ENCODE peak calls at places on chromosomes 6 and 20, in ten cellular contexts. V is central memory CD4-positive, alpha-beta T cell; N is cardiac muscle cell; X is GM12878; Q is A172; S is body of pancreas; H is NCI-H2029; R is naive B cell; K is HAP-1; U is hippocampal formation. I is an unnamed sample.

GRCh38 chr20:21315138-21315537 is 12.0 kb downstream of the XRN2 start:
- DNase-seq in U (no peak), H (no peak), N (peak; percentile 90), K (no peak), Q (peak; percentile 77), R (peak; percentile 9), S (peak; percentile 35), X (no peak), V (no peak), I (no peak)

GRCh38 chr6:170083236-170084051 is 207.4 kb downstream of the DLL1 start:
- DNase-seq in U (no peak), S (peak; percentile 1), H (no peak), V (no peak), X (no peak), N (no peak), K (no peak), Q (no peak), R (no peak), I (no peak)

GRCh38 chr20:6863798-6864201 is 96.3 kb downstream of the BMP2 start:
- DNase-seq in K (no peak), V (no peak), R (no peak), Q (no peak), S (no peak), X (no peak), H (no peak), U (no peak), N (no peak), I (no peak)

GRCh38 chr6:33958208-33958862 is 154.5 kb upstream of the MLN start:
- DNase-seq in S (no peak), Q (no peak), N (no peak), R (no peak), K (peak; percentile 53), X (no peak), U (no peak), H (no peak), V (no peak), I (no peak)

GRCh38 chr6:16901777-16902176 is 140.5 kb upstream of the ATXN1 start:
- DNase-seq in K (peak; percentile 67), S (peak; percentile 74), H (peak; percentile 5), U (peak; percentile 5), Q (no peak), X (no peak), R (no peak), V (no peak), N (peak; percentile 91), I (no peak)

GRCh38 chr6:165571721-165572132 is 91.3 kb downstream of the PDE10A start:
- DNase-seq in X (no peak), U (no peak), S (no peak), Q (no peak), N (peak; percentile 42), K (no peak), V (no peak), R (no peak), H (no peak), I (no peak)

GRCh38 chr6:162108041-162108440 is 619.5 kb downstream of the PRKN start:
- DNase-seq in K (no peak), H (no peak), S (no peak), U (no peak), X (no peak), R (no peak), Q (no peak), V (no peak), N (no peak), I (no peak)

GRCh38 chr20:17897566-17898307 is 70.9 kb downstream of the SNX5 start:
- DNase-seq in Q (no peak), V (no peak), U (no peak), R (no peak), S (no peak), N (no peak), H (no peak), K (no peak), X (no peak), I (no peak)

GRCh38 chr20:57141492-57141891 is 124.9 kb downstream of the BMP7 start:
- DNase-seq in U (no peak), R (no peak), Q (no peak), S (no peak), H (no peak), N (no peak), V (no peak), K (no peak), X (no peak), I (no peak)

GRCh38 chr6:29926081-29926794 is 16.1 kb upstream of the HLA-A start:
- DNase-seq in K (no peak), X (no peak), H (no peak), N (peak; percentile 36), R (no peak), U (no peak), S (no peak), Q (no peak), V (peak; percentile 5), I (no peak)

GRCh38 chr20:8744228-8744844 is 324.6 kb upstream of the PLCB4 start:
- DNase-seq in V (no peak), N (peak; percentile 67), K (no peak), R (no peak), S (no peak), H (no peak), X (no peak), Q (no peak), U (no peak), I (no peak)

GRCh38 chr6:154482858-154483257 is 27.6 kb downstream of the CNKSR3 start:
- DNase-seq in N (peak; percentile 25), S (no peak), U (no peak), R (no peak), K (no peak), H (no peak), X (no peak), Q (no peak), V (no peak), I (no peak)

GRCh38 chr20:40753472-40753871 is 64.4 kb upstream of the MAFB start:
- DNase-seq in R (no peak), U (no peak), X (no peak), V (no peak), Q (no peak), S (no peak), K (no peak), H (no peak), N (peak; percentile 11), I (no peak)

GRCh38 chr6:166751051-166751595 is 124.1 kb upstream of the RPS6KA2 start:
- DNase-seq in N (no peak), Q (peak; percentile 28), H (no peak), S (no peak), V (no peak), U (no peak), R (peak; percentile 61), K (no peak), X (no peak), I (no peak)

GRCh38 chr6:133034509-133035206 is 206.5 kb upstream of the EYA4 start:
- DNase-seq in V (no peak), H (no peak), Q (no peak), U (no peak), K (no peak), X (no peak), N (no peak), R (no peak), S (no peak), I (no peak)

GRCh38 chr6:17311595-17312311 is 30.6 kb downstream of the RBM24 start:
- DNase-seq in S (peak; percentile 6), Q (no peak), H (no peak), X (no peak), N (peak; percentile 31), K (no peak), U (no peak), V (no peak), R (no peak), I (no peak)

GRCh38 chr6:26362836-26363220 is 2.2 kb upstream of the BTN3A2 start:
- DNase-seq in K (no peak), H (no peak), R (no peak), X (no peak), N (no peak), Q (no peak), V (no peak), U (no peak), S (no peak), I (no peak)

GRCh38 chr6:157185171-157185570 is 138.1 kb downstream of the TMEM242 start:
- DNase-seq in X (no peak), K (no peak), N (no peak), Q (no peak), S (no peak), V (no peak), U (no peak), R (no peak), H (no peak), I (no peak)

GRCh38 chr6:108677894-108678293 is 117.2 kb downstream of the FOXO3 start:
- DNase-seq in H (no peak), X (no peak), V (no peak), K (no peak), Q (no peak), U (no peak), R (no peak), N (no peak), S (no peak), I (no peak)

GRCh38 chr6:167578371-167578901 is 248.3 kb upstream of the AFDN start:
- DNase-seq in R (no peak), S (no peak), V (no peak), K (no peak), U (no peak), N (no peak), H (no peak), X (no peak), Q (no peak), I (no peak)

GRCh38 chr6:147970970-147971369 is 371.7 kb upstream of the SASH1 start:
- DNase-seq in N (peak; percentile 33), U (no peak), K (no peak), R (no peak), V (no peak), Q (no peak), X (no peak), S (no peak), H (no peak), I (no peak)

GRCh38 chr6:89058627-89059026 is 21.9 kb upstream of the PNRC1 start:
- DNase-seq in K (no peak), S (no peak), X (no peak), R (no peak), V (no peak), U (no peak), N (peak; percentile 18), Q (no peak), H (no peak), I (no peak)

GRCh38 chr6:106974337-106974998 is at the start of gene CD24:
- DNase-seq in K (peak; percentile 83), H (peak; percentile 68), V (no peak), N (no peak), Q (no peak), U (no peak), R (peak; percentile 75), S (peak; percentile 89), X (no peak), I (no peak)

GRCh38 chr6:135159531-135159930 is 21.6 kb upstream of the MYB start:
- DNase-seq in H (no peak), V (no peak), U (no peak), X (no peak), S (no peak), N (no peak), R (no peak), Q (no peak), K (no peak), I (no peak)

GRCh38 chr6:160791981-160792418 is 90.0 kb downstream of the PLG start:
- DNase-seq in Q (no peak), X (no peak), U (no peak), N (no peak), K (no peak), R (no peak), V (no peak), H (no peak), S (no peak), I (no peak)

GRCh38 chr20:16761305-16761829 is 13.2 kb downstream of the OTOR start:
- DNase-seq in Q (peak; percentile 67), S (peak; percentile 62), H (peak; percentile 73), V (peak; percentile 44), R (peak; percentile 29), N (peak; percentile 81), X (peak; percentile 19), K (peak; percentile 57), U (peak; percentile 48), I (peak; percentile 3)

GRCh38 chr6:9522101-9522500 is 892.8 kb downstream of the TFAP2A start:
- DNase-seq in X (no peak), K (no peak), N (peak; percentile 21), Q (no peak), H (no peak), S (no peak), R (no peak), U (no peak), V (no peak), I (no peak)

GRCh38 chr20:22511943-22512910 is 72.1 kb downstream of the FOXA2 start:
- DNase-seq in N (peak; percentile 28), K (no peak), U (no peak), H (peak; percentile 88), X (no peak), S (peak; percentile 88), Q (peak; percentile 66), R (no peak), V (no peak), I (peak; percentile 68)

I was measured in NCI-H1436 treated with DMSO at 0.1 percent for 48 hours.